ENCODE peak calls at places on chromosome 20, in four cellular contexts. I, J, W and V are unnamed samples.

GRCh38 chr20:18851556-18852098 is 38.0 kb downstream of the SCP2D1 start:
- DNase-seq in J (no peak), W (no peak), I (no peak), V (no peak)

GRCh38 chr20:61556116-61556515 is 304.1 kb downstream of the CDH4 start:
- DNase-seq in J (no peak), I (no peak), W (no peak), V (peak; percentile 20)

GRCh38 chr20:24151621-24152020 is 163.0 kb upstream of the GGTLC1 start:
- DNase-seq in W (no peak), I (no peak), J (no peak), V (no peak)

GRCh38 chr20:25738198-25738597 is 41.5 kb upstream of the ZNF337 start:
- DNase-seq in J (peak; percentile 89), I (no peak), W (no peak), V (no peak)

GRCh38 chr20:8126979-8127378 is 5.1 kb upstream of the PLCB1 start:
- DNase-seq in J (no peak), W (no peak), I (no peak), V (no peak)

GRCh38 chr20:58233881-58234528 is 5.6 kb upstream of the ANKRD60 start:
- DNase-seq in J (peak; percentile 60), W (peak; percentile 76), I (peak; percentile 31), V (no peak)

GRCh38 chr20:57622579-57623381 is 2.6 kb upstream of the ZBP1 start:
- DNase-seq in W (peak; percentile 77), I (peak; percentile 79), J (peak; percentile 99), V (no peak)

GRCh38 chr20:24983896-24984295 is 8.7 kb downstream of the APMAP start:
- DNase-seq in W (no peak), J (no peak), I (no peak), V (no peak)

GRCh38 chr20:50151034-50151743 is 2.3 kb downstream of the PEDS1 start:
- DNase-seq in W (no peak), J (peak; percentile 85), I (peak; percentile 57), V (no peak)

DNA sequence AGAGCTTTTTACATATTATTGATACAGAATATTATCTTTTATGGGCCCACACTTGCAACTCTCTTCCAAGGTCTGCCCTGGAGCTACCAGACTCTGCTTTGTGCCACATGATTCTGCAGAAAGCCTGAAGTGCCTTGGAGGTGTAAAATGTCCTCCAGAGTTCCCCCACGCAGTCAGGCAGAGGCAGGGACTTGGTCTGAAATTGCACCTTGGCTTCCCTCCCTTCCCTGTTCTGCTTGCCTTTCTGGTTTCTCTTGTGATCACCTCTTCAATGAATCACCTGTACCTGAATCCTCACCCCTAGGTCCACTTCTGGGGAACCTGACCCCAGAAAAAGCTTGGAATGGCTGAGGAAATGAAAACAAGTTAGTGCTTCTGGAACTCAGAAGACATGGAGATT is 43.0 kb upstream of the TGM2 start:
- DNase-seq in J (no peak), W (no peak), I (no peak), V (no peak)
- TF ChIP-seq CTCF in J (no peak), W (no peak), I (no peak), V (no peak)

GRCh38 chr20:370151-370600 is 10.4 kb upstream of the TRIB3 start:
- DNase-seq in J (peak; percentile 94), I (no peak), W (no peak), V (no peak)

GRCh38 chr20:373171-373890 is 7.2 kb upstream of the TRIB3 start:
- DNase-seq in W (peak; percentile 52), J (peak; percentile 48), I (no peak), V (peak; percentile 34)

GRCh38 chr20:368915-369314 is 11.6 kb upstream of the TRIB3 start:
- DNase-seq in J (no peak), I (no peak), W (no peak), V (no peak)

GRCh38 chr20:370977-371754 is 9.4 kb upstream of the TRIB3 start:
- DNase-seq in J (peak; percentile 48), I (no peak), W (no peak), V (no peak)

DNA sequence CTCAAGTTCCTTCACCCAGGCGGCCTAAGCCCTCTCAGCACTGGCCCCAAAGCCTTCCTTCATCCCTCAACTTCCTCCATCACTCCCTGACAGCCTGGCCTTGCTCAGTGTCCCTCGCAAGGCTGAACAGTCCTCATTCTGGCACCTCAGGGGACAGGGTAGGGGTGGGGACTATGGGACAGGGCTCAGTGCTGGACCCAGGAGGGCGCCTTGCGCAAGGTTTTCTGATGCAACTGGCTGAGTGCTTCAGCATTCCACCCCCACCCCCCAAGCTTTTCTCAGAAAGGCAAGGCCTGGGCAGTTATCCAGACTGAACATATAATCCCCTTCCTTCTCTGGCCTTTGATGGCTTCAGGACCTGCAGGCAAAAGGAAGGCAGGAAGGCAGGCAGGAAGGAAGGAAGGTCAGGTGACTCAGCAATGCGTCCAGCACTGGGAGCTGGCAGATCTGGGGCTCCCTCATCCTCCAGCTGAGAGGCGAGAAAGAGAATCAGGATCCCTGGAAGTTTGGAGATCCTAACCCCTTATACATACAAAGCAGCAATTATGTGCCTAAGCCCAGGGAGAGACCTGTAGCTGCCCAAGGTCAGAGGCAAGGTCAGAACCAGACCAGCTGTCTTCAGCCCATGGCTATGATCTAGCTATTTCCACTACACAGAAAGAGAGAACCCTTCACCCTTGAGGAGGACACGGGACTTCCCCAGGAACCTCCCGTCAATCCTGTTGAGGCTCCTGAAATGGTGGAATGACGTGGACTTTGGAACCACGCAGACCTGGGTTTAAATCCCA is 8.6 kb upstream of the TRIB3 start:
- DNase-seq in J (peak; percentile 98), I (peak; percentile 59), W (no peak), V (peak; percentile 89)
- TF ChIP-seq CTCF in J (no peak), I (no peak), W (no peak), V (no peak)

DNA sequence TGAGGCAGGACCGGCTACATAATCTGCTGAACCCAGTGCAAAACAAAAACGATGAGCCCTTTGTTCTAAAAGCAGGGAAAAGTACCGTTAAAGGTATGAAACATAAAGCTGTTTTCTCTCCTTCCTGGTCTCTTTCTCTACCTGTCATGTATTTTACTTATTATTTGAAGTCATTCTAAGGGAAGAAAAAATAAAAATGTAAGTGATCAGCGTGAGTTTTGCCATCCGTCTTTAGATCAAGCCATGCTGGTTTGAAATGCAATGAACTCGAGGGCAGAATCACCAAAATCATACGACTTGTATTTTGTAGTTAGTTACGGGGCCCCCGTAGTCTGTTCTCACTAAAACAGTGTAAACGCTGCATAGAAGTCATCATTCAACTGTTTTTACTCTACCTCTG is 2.9 kb upstream of the BCAS1 start:
- DNase-seq in J (no peak), I (no peak), W (no peak), V (no peak)
- TF ChIP-seq CTCF in J (no peak), I (no peak), W (no peak), V (no peak)

GRCh38 chr20:16575390-16576140 is 2.3 kb upstream of the KIF16B start:
- DNase-seq in J (no peak), I (no peak), W (no peak), V (no peak)
- TF ChIP-seq CTCF in J (no peak), I (no peak), W (no peak), V (no peak)